ENCODE peak calls at places on chromosomes 11 and 22, in seven cellular contexts. H is RCC 7860; Z is HFFc6; D is KBM-7; A is activated CD4-positive, alpha-beta T cell treated with anti-CD3 and anti-CD28 coated beads for 36 hours; Y is stimulated activated CD8-positive, alpha-beta memory T cell treated with anti-CD3 and anti-CD28 coated beads, Interleukin-4, amount 100 ng/mL, for 1 hour; L is AG04450. X is an unnamed sample.

GRCh38 chr11:78203184-78203583 is 14.5 kb downstream of the USP35 start:
- DNase-seq in H (no peak), Z (no peak), D (peak; percentile 40), A (peak; percentile 41), Y (peak; percentile 8), L (no peak), X (no peak)

GRCh38 chr11:4482445-4482844 is at the start of gene OR52K1:
- DNase-seq in H (no peak), Z (no peak), D (peak; percentile 23), A (no peak), Y (no peak), L (no peak), X (no peak)

GRCh38 chr22:18057568-18058209 is 20.1 kb upstream of the PEX26 start:
- DNase-seq in H (peak; percentile 87), Z (peak; percentile 94), D (peak; percentile 18), A (no peak), Y (no peak), L (peak; percentile 95), X (peak; percentile 100)

GRCh38 chr11:17418437-17418836 is 30.0 kb upstream of the KCNJ11 start:
- DNase-seq in H (no peak), Z (no peak), D (no peak), A (no peak), Y (no peak), L (no peak), X (no peak)

GRCh38 chr11:65661599-65662246 is 993 bp downstream of the RELA start:
- DNase-seq in H (no peak), Z (no peak), D (no peak), A (peak; percentile 17), Y (no peak), L (no peak), X (no peak)

GRCh38 chr22:36015806-36016519 is 12.7 kb downstream of the RBFOX2 start:
- DNase-seq in H (no peak), Z (no peak), D (no peak), A (no peak), Y (no peak), L (no peak), X (no peak)

GRCh38 chr11:66670816-66671215 is 6.9 kb downstream of the RBM4B start:
- DNase-seq in H (no peak), Z (no peak), D (no peak), A (no peak), Y (no peak), L (no peak), X (no peak)

GRCh38 chr11:126139541-126140091 is 71.8 kb downstream of the RPUSD4 start:
- DNase-seq in H (no peak), Z (no peak), D (no peak), A (no peak), Y (no peak), L (no peak), X (peak; percentile 60)

GRCh38 chr11:1067812-1068496 is 6.7 kb upstream of the MUC2 start:
- DNase-seq in H (no peak), Z (no peak), D (no peak), A (no peak), Y (no peak), L (no peak), X (no peak)

GRCh38 chr22:36304429-36304828 is 51.5 kb downstream of the APOL1 start:
- DNase-seq in H (peak; percentile 8), Z (no peak), D (no peak), A (no peak), Y (no peak), L (no peak), X (no peak)

GRCh38 chr11:2686360-2687222 is 13.2 kb downstream of the KCNQ1OT1 start:
- DNase-seq in H (no peak), Z (no peak), D (no peak), A (peak; percentile 2), Y (no peak), L (no peak), X (no peak)

GRCh38 chr11:74966651-74967050 is 17.6 kb downstream of the SPCS2 start:
- DNase-seq in H (no peak), Z (no peak), D (no peak), A (no peak), Y (no peak), L (no peak), X (no peak)

GRCh38 chr11:84722583-84723108 is 904.5 kb downstream of the DLG2 start:
- DNase-seq in H (no peak), Z (no peak), D (peak; percentile 63), A (no peak), Y (no peak), L (no peak), X (no peak)

GRCh38 chr11:64850979-64851567 is 6.6 kb upstream of the CDC42BPG start:
- DNase-seq in H (no peak), Z (no peak), D (no peak), A (peak; percentile 81), Y (no peak), L (no peak), X (no peak)

GRCh38 chr11:85705805-85706204 is 19.8 kb upstream of the CCDC89 start:
- DNase-seq in H (no peak), Z (peak; percentile 42), D (no peak), A (no peak), Y (no peak), L (no peak), X (no peak)

GRCh38 chr11:78941226-78941851 is 366.7 kb upstream of the NARS2 start:
- DNase-seq in H (no peak), Z (no peak), D (no peak), A (no peak), Y (no peak), L (no peak), X (no peak)

GRCh38 chr11:130886704-130887103 is 29.6 kb downstream of the SNX19 start:
- DNase-seq in H (no peak), Z (no peak), D (no peak), A (no peak), Y (no peak), L (no peak), X (no peak)

GRCh38 chr22:32556150-32556549 is 81.5 kb downstream of the FBXO7 start:
- DNase-seq in H (no peak), Z (no peak), D (no peak), A (no peak), Y (no peak), L (no peak), X (no peak)

GRCh38 chr11:34680918-34681554 is 60.1 kb downstream of the EHF start:
- DNase-seq in H (peak; percentile 82), Z (peak; percentile 83), D (no peak), A (no peak), Y (no peak), L (peak; percentile 4), X (no peak)

GRCh38 chr22:35299217-35299716 is 427 bp upstream of the TOM1 start:
- DNase-seq in H (no peak), Z (no peak), D (no peak), A (no peak), Y (no peak), L (no peak), X (no peak)

GRCh38 chr22:23113067-23113846 is 28.5 kb downstream of the RSPH14 start:
- DNase-seq in H (no peak), Z (no peak), D (no peak), A (no peak), Y (no peak), L (peak; percentile 11), X (no peak)

GRCh38 chr11:10413268-10413667 is 41.8 kb upstream of the AMPD3 start:
- DNase-seq in H (no peak), Z (peak; percentile 11), D (peak; percentile 75), A (peak; percentile 70), Y (no peak), L (no peak), X (no peak)

X was measured in astrocyte of the cerebellum.